ENCODE peak calls at places on chromosome X, in eight cellular contexts. P is A549, A is stomach, C is suprapubic skin, R is K562, L is upper lobe of left lung, J is ovary, U is transverse colon. Y is an unnamed sample.

GRCh38 chrX:2583194-2584162 is 82.7 kb upstream of the DHRSX start:
- DNase-seq in L (no peak), U (no peak), P (no peak), R (no peak), C (no peak), J (no peak), A (no peak), Y (no peak)

GRCh38 chrX:70553516-70553915 is 108.9 kb downstream of the DLG3 start:
- DNase-seq in A (no peak), L (no peak), J (no peak), R (no peak), U (no peak), C (no peak), P (no peak), Y (no peak)

GRCh38 chrX:21940356-21940829 is at the start of gene SMS:
- DNase-seq in R (peak; percentile 89), P (peak; percentile 62), U (peak; percentile 81), C (peak; percentile 88), J (peak; percentile 81), A (peak; percentile 77), L (peak; percentile 74), Y (no peak)

GRCh38 chrX:80285131-80285773 is 135.0 kb upstream of the TENT5D start:
- DNase-seq in P (peak; percentile 0), L (no peak), C (no peak), A (no peak), R (peak; percentile 4), J (no peak), U (peak; percentile 13), Y (no peak)

GRCh38 chrX:128616933-128617332 is 564.7 kb upstream of the ACTRT1 start:
- DNase-seq in L (no peak), R (no peak), P (no peak), U (no peak), J (no peak), A (no peak), C (no peak), Y (no peak)

GRCh38 chrX:116009348-116009747 is 161.2 kb upstream of the AGTR2 start:
- DNase-seq in P (no peak), R (no peak), A (no peak), U (no peak), C (no peak), L (peak; percentile 35), J (no peak), Y (no peak)

GRCh38 chrX:73916931-73917657 is 354.1 kb downstream of the CHIC1 start:
- DNase-seq in R (no peak), A (no peak), C (no peak), L (no peak), U (no peak), J (no peak), P (peak; percentile 41), Y (no peak)

GRCh38 chrX:71618303-71618721 is at the start of gene CXCR3:
- DNase-seq in P (no peak), U (peak; percentile 52), C (no peak), J (no peak), R (no peak), A (no peak), L (peak; percentile 68), Y (no peak)

GRCh38 chrX:55731826-55732225 is 14.3 kb downstream of the RRAGB start:
- DNase-seq in C (no peak), U (no peak), P (no peak), R (no peak), L (no peak), J (no peak), A (no peak), Y (no peak)

GRCh38 chrX:111244238-111244750 is 26.0 kb downstream of the CAPN6 start:
- DNase-seq in J (no peak), R (peak; percentile 16), U (no peak), L (no peak), A (no peak), C (no peak), P (peak; percentile 8), Y (no peak)

GRCh38 chrX:47568656-47569295 is 7.8 kb downstream of the ARAF start:
- DNase-seq in A (no peak), C (no peak), L (no peak), P (peak; percentile 29), U (no peak), J (no peak), R (peak; percentile 43), Y (no peak)

GRCh38 chrX:116379854-116380253 is 56.6 kb upstream of the SLC6A14 start:
- DNase-seq in A (no peak), U (no peak), J (no peak), C (no peak), P (no peak), L (no peak), R (no peak), Y (no peak)

GRCh38 chrX:96906741-96907140 is 23.0 kb downstream of the RPA4 start:
- DNase-seq in C (no peak), J (no peak), L (no peak), A (no peak), U (no peak), P (no peak), R (no peak), Y (no peak)

GRCh38 chrX:56811599-56811998 is 82.6 kb downstream of the NBDY start:
- DNase-seq in C (no peak), R (no peak), P (no peak), L (no peak), A (no peak), J (no peak), U (no peak), Y (no peak)

GRCh38 chrX:68901512-68901911 is 72.7 kb downstream of the EFNB1 start:
- DNase-seq in J (no peak), L (no peak), U (no peak), C (no peak), P (no peak), A (no peak), R (no peak), Y (no peak)

GRCh38 chrX:46319750-46320149 is 225.5 kb downstream of the ZNF674 start:
- DNase-seq in P (no peak), R (no peak), L (no peak), J (no peak), C (no peak), A (no peak), U (no peak), Y (no peak)

GRCh38 chrX:3384330-3384729 is 37.9 kb upstream of the MXRA5 start:
- DNase-seq in P (no peak), U (no peak), C (no peak), R (no peak), J (no peak), A (no peak), L (no peak), Y (no peak)

GRCh38 chrX:103513067-103513466 is 6.2 kb downstream of the RAB40A start:
- DNase-seq in J (no peak), P (no peak), R (no peak), A (no peak), L (no peak), C (no peak), U (no peak), Y (no peak)
- TF ChIP-seq EP300 in J (no peak), P (no peak), R (no peak), A (no peak), L (no peak), C (no peak), U (no peak), Y (no peak)

GRCh38 chrX:67568769-67569168 is 24.9 kb downstream of the AR start:
- DNase-seq in L (no peak), C (no peak), R (no peak), J (no peak), A (no peak), U (no peak), P (no peak), Y (no peak)

GRCh38 chrX:67574696-67575095 is 30.9 kb downstream of the AR start:
- DNase-seq in J (no peak), C (no peak), A (no peak), P (no peak), L (no peak), U (no peak), R (no peak), Y (no peak)

DNA sequence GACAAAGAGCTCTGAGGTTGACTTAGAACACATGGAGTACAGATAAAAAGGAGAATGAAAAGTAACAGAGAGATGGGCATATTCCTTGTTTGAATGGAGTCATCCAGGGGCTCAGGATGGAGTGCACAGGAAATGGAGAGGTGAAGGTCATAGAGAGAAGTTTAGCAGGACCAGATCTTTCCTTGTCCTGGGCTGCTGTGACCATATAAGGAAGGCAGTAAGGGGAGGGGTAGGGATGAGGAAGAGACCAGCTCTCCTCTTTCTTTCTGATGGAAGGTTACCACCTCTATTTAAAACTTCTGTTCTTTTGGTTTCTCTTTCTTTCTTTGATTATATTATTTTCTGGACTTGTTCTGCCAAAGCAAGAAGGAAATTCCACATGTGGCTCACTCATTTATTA is 27.0 kb downstream of the AR start:
- DNase-seq in C (no peak), R (no peak), U (no peak), L (no peak), P (no peak), J (no peak), A (no peak), Y (no peak)
- TF ChIP-seq EP300 in C (no peak), R (no peak), U (no peak), L (no peak), P (no peak), J (no peak), A (no peak), Y (no peak)

DNA sequence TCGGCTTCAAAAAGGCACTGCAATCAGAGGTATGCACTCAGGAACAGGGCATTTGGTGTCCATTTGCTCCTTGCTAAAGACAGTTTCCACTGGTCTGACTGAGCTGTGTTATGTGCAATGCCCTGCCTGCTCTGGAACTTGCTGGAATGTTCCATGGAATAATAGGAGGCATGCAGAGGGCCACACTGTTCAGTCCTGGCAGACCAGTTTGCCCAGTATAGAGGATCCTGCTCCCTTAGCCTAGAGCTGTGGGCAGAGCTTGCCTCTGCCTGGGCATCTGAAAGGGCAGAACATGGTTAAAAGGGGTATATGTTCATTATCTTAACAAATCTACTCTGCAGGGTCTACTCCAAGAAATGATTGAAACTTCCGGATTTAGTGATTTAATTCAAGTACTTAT is 27.8 kb upstream of the CD99L2 start:
- DNase-seq in U (no peak), J (no peak), P (no peak), L (no peak), A (no peak), R (no peak), C (no peak), Y (no peak)
- TF ChIP-seq EP300 in U (no peak), J (no peak), P (no peak), L (no peak), A (no peak), R (no peak), C (no peak), Y (no peak)

DNA sequence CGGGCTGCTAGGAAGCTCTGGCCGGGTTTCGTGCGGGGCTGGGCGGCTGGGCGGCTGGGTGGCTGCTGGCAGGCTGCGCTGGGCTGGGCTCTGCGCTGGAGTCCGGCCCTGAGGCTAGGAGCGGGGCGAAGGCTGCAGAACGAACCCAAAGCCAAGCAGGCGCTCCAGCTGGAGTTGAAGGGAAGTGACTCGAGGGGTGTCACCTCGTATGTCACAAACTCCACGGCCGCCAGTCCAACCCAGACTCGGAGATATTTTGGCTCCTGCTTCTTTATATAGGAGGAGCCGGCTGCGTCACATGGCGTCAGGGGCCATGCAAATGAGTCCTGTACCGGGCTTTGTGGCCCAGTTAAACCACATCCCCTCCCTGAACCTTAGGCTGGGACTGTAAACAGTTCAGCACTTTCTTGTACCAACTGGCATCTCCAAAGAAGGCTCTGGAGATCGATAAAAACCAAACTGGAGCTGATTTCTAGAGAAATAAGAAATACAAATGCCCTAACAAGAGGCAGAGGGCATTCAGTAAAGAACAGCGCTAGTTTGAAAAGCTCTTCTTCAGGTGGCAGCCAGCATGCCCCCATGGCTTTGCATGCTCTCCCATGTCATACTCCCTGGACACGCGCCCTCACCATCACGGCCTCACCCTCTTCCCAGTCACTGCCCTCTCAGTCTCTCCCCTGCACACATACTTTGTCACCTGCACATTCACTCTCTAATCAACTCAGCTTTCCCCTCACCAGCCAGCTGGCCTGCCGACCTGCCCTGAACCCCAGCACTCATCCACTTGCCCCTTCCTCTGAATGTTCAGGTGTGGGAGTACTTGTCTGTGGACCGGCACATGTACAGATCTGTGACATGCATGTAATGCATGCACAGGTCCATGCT is 58.5 kb downstream of the TSC22D3 start:
- DNase-seq in A (peak; percentile 90), P (peak; percentile 71), L (peak; percentile 89), R (no peak), J (peak; percentile 91), U (peak; percentile 90), C (peak; percentile 95), Y (peak; percentile 97)
- TF ChIP-seq EP300 in A (peak; percentile 86), P (no peak), L (peak; percentile 74), R (no peak), J (no peak), U (peak; percentile 70), C (peak; percentile 49), Y (peak; percentile 85)